ENCODE peak calls at places on chromosomes 3 and 15, in eight cellular contexts. H, Q, U, G, Z, D, W and F are unnamed samples.

GRCh38 chr3:62531494-62531893 is 158.1 kb upstream of the FEZF2 start:
- DNase-seq in W (no peak), Q (no peak), Z (no peak), D (no peak), U (no peak), H (no peak), G (no peak), F (no peak)

GRCh38 chr3:194871143-194871863 is 185.6 kb downstream of the FAM43A start:
- DNase-seq in W (peak), D (peak), Q (peak), G (peak), Z (peak), U (no peak), H (peak), F (peak)

GRCh38 chr3:59754456-59754855 is 704.6 kb upstream of the CFAP20DC start:
- DNase-seq in D (no peak), H (no peak), G (no peak), Q (no peak), Z (no peak), U (no peak), W (no peak), F (no peak)

GRCh38 chr15:82919231-82919886 is 33.2 kb downstream of the HOMER2 start:
- DNase-seq in U (no peak), Z (no peak), H (no peak), Q (no peak), D (no peak), W (no peak), G (no peak), F (no peak)

GRCh38 chr3:36907911-36908646 is 36.8 kb downstream of the TRANK1 start:
- DNase-seq in H (peak), W (peak), U (peak), Q (peak), Z (peak), G (no peak), D (peak), F (no peak)

GRCh38 chr3:72821170-72821781 is 27.0 kb downstream of the SHQ1 start:
- DNase-seq in Z (peak), W (peak), Q (no peak), D (no peak), H (peak), G (no peak), U (no peak), F (peak)

GRCh38 chr3:12963869-12964712 is 109.1 kb downstream of the IQSEC1 start:
- DNase-seq in Z (no peak), W (peak), U (no peak), G (no peak), H (no peak), Q (no peak), D (no peak), F (no peak)

GRCh38 chr15:39260791-39261190 is 320.1 kb upstream of the THBS1 start:
- DNase-seq in W (no peak), D (no peak), H (no peak), G (no peak), U (no peak), Q (no peak), Z (no peak), F (no peak)

GRCh38 chr3:105866656-105867653 is 1.9 kb downstream of the CBLB start:
- DNase-seq in D (peak), G (no peak), H (peak), Q (no peak), U (no peak), Z (peak), W (peak), F (peak)

GRCh38 chr3:10357592-10358308 is 36.8 kb upstream of the SEC13 start:
- DNase-seq in W (peak), U (no peak), D (no peak), Z (peak), G (no peak), Q (peak), H (peak), F (no peak)

GRCh38 chr3:72683068-72683467 is 165.2 kb downstream of the SHQ1 start:
- DNase-seq in U (no peak), W (no peak), H (peak), G (no peak), D (no peak), Z (no peak), Q (no peak), F (peak)

GRCh38 chr3:113241292-113242033 is 30.1 kb downstream of the BOC start:
- DNase-seq in W (peak), Z (no peak), Q (no peak), H (no peak), D (peak), U (no peak), G (peak), F (no peak)

GRCh38 chr3:174441588-174442316 is 417.4 kb upstream of the NAALADL2 start:
- DNase-seq in Z (no peak), G (no peak), U (no peak), D (peak), W (peak), H (no peak), Q (no peak), F (no peak)

GRCh38 chr3:143786229-143787199 is 61.8 kb downstream of the SLC9A9 start:
- DNase-seq in D (no peak), W (peak), G (no peak), Z (peak), Q (no peak), H (no peak), U (no peak), F (no peak)

GRCh38 chr15:85047271-85047948 is 65.8 kb downstream of the PDE8A start:
- DNase-seq in D (peak), G (no peak), U (no peak), Z (peak), Q (peak), W (peak), H (peak), F (no peak)

GRCh38 chr3:50623840-50624474 is 7.0 kb downstream of the MAPKAPK3 start:
- DNase-seq in G (no peak), Z (no peak), W (no peak), U (no peak), H (peak), D (no peak), Q (no peak), F (no peak)

GRCh38 chr3:150535204-150535603 is 11.1 kb downstream of the SERP1 start:
- DNase-seq in W (no peak), D (no peak), H (no peak), Q (no peak), Z (no peak), U (no peak), G (no peak), F (no peak)

GRCh38 chr15:57751177-57751800 is 44.8 kb downstream of the POLR2M start:
- DNase-seq in W (peak), D (peak), G (no peak), Q (peak), U (no peak), H (peak), Z (peak), F (peak)
- TF ChIP-seq CTCF in W (peak), D (peak), G (no peak), Q (peak), U (no peak), H (peak), Z (peak), F (peak)

GRCh38 chr3:177521305-177521704 is 324.0 kb upstream of the TBL1XR1 start:
- DNase-seq in H (no peak), G (peak), U (no peak), D (peak), Z (no peak), W (no peak), Q (no peak), F (no peak)
- TF ChIP-seq CTCF in H (no peak), G (no peak), U (no peak), D (peak), Z (no peak), W (no peak), Q (no peak), F (no peak)

GRCh38 chr3:103992469-103992868 is 1374.2 kb upstream of the ALCAM start:
- DNase-seq in Q (no peak), Z (no peak), W (no peak), H (peak), U (no peak), G (peak), D (peak), F (no peak)

GRCh38 chr3:103991461-103992115 is 1375.1 kb upstream of the ALCAM start:
- DNase-seq in H (peak), Q (no peak), G (peak), D (peak), W (peak), U (no peak), Z (peak), F (no peak)
- TF ChIP-seq CTCF in H (peak), Q (peak), G (peak), D (peak), W (peak), U (no peak), Z (peak), F (peak)

DNA sequence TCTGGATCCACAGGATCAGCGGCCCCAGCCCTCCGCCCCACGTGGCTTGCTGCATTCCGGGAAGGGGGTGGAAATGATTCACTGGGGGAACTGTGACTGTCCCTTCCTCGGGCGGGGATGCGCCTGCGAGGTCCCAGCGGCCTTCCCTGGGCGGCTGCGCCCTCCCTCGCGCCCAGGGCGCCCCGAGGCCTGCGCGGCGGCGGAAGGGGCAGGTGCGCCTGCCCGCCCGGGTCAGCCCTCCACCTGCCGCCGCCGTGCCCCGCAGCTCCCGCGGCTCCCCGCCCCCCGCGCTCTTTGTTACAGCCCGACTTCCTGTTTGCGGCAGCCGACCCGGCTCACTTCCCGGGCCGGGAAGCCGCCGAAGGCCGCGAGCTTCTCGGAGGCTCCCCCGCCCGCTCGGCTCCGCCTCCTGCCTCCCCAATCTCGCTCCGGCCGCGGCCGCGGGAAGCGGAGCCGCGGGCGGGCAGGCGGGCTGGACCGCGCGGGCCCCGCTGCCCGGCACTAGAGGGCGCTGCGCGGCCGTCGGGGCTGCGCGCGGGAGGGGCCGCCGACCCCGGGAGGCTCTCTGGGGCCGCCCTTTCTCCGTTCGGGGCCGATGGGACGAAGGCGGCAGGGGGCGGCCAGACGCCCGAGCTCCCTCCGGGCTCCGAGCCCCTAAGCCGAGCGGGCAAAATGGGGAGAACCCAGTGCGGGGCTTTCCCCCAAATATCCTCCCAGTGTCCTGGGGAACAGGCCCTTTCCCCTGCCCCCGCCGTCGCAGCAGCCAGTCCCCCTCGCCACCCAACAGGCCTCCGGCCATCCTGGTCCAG is 11.5 kb upstream of the CHAC1 start:
- DNase-seq in Q (peak), W (peak), U (peak), H (peak), Z (no peak), G (peak), D (peak), F (peak)
- TF ChIP-seq CTCF in Q (peak), W (peak), U (no peak), H (peak), Z (peak), G (peak), D (peak), F (peak)

DNA sequence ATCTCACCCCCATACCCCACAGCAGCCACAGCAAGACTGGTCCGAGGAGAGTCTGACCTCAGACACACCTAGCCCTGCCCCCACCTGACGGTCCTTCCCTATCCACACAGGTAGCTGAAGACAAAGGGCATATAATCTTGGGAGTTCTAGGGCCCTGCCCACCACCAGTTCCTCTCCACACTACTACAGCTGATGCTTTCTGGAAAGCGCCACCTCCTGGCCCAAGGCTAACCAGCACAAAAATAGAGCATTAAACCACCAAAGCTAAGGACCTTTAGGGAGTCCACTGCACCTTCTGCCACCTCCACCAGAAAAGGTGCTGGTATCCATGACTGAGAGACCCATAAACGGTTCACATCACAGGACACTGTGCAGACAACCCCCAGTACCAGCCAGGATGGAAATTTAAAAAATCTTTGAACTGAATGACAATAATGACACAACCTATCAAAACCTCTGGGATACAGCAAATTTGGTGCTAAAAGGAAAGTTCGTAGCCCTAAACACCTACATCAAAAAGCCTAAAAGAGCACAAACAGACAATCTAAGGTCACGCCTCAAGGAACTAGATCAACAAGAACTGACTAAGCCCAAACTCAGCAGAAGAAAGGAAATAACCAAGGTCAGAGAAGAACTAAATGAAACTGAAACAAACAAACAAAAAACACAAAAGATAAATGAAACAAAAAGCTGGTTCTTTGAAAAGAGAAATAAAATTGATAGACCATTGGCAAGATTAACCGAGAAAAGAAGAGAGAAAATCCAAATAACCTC is 122.1 kb upstream of the TPRG1 start:
- DNase-seq in W (no peak), Z (no peak), D (peak), H (peak), Q (no peak), U (no peak), G (peak), F (no peak)
- TF ChIP-seq CTCF in W (peak), Z (peak), D (peak), H (peak), Q (no peak), U (no peak), G (peak), F (peak)

GRCh38 chr3:100710355-100711198 is 1.3 kb downstream of the TFG start:
- DNase-seq in G (no peak), H (peak), W (peak), D (peak), U (no peak), Q (peak), Z (peak), F (peak)
- TF ChIP-seq CTCF in G (no peak), H (peak), W (peak), D (peak), U (no peak), Q (peak), Z (peak), F (peak)

DNA sequence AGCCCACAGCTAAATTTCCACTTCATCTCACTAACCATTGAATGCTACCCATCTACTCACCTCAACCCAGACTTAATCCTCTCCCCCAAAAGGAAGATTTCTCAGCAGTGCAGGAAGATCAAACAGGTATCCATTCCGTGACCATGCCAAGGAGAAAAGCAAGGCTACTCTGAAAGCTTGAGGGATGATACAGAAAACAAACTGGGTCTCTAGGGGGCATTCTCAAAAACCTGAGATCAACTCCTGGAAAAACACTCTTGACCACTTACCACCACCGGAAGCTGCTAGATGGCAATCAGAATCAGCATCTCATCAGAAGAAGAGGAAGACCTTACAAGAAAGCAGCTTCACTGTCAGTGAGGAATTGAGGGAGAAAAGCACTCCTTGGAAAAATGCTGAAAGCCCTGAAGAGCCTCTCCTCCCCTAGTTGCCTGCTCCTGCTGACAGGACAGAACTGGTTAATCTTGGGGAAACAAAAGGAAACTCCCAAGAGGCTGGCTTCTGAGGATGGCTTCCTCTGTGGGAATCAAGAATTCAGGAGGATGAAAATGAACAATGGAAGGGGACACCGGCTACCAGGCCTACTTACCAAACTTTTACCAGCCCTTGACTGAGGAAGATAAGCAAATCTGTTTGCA is at the start of gene ATP8B4:
- DNase-seq in Z (no peak), H (no peak), Q (no peak), W (no peak), G (no peak), D (peak), U (no peak), F (no peak)
- TF ChIP-seq CTCF in Z (no peak), H (no peak), Q (no peak), W (no peak), G (no peak), D (no peak), U (no peak), F (no peak)

GRCh38 chr3:42557849-42558248 is 23.9 kb downstream of the SEC22C start:
- DNase-seq in U (no peak), W (no peak), H (no peak), G (no peak), Q (no peak), D (no peak), Z (no peak), F (no peak)
- TF ChIP-seq CTCF in U (peak), W (no peak), H (no peak), G (no peak), Q (peak), D (no peak), Z (peak), F (peak)